ENCODE peak calls at places on chromosomes 4 and X, in five cellular contexts. C is nephron progenitor cell, S is glutamatergic neuron, Q is upper lobe of left lung, D is upper lobe of right lung. Y is an unnamed sample.

GRCh38 chrX:100654256-100654655 is 10.3 kb downstream of the SRPX2 start:
- DNase-seq in C (no peak), S (no peak), Q (no peak), D (no peak), Y (no peak)

GRCh38 chr4:76213415-76214268 is at the start of gene SCARB2:
- DNase-seq in C (peak), S (peak), Q (peak), D (peak), Y (peak)

GRCh38 chr4:1418494-1419285 is 12.4 kb upstream of the NKX1-1 start:
- DNase-seq in C (no peak), S (no peak), Q (peak), D (peak), Y (peak)

GRCh38 chr4:907691-908437 is 24.3 kb downstream of the GAK start:
- DNase-seq in C (no peak), S (no peak), Q (no peak), D (no peak), Y (no peak)

GRCh38 chr4:171281359-171281758 is 531.8 kb upstream of the GALNTL6 start:
- DNase-seq in C (no peak), S (peak), Q (no peak), D (no peak), Y (no peak)

GRCh38 chrX:125202486-125203378 is 116.9 kb upstream of the TEX13C start:
- DNase-seq in C (peak), S (no peak), Q (peak), D (no peak), Y (no peak)

GRCh38 chrX:32842053-32842452 is 369.3 kb downstream of the DMD start:
- DNase-seq in C (no peak), S (no peak), Q (no peak), D (no peak), Y (no peak)

GRCh38 chrX:36961590-36961989 is 46.6 kb upstream of the FAM47C start:
- DNase-seq in C (peak), S (peak), Q (no peak), D (no peak), Y (no peak)

GRCh38 chrX:121308276-121308805 is 260.9 kb downstream of the GLUD2 start:
- DNase-seq in C (peak), S (peak), Q (no peak), D (no peak), Y (no peak)

GRCh38 chr4:81538712-81539432 is 67.2 kb upstream of the RASGEF1B start:
- DNase-seq in C (no peak), S (no peak), Q (no peak), D (no peak), Y (no peak)

GRCh38 chr4:106149026-106149425 is 167.0 kb downstream of the TBCK start:
- DNase-seq in C (no peak), S (no peak), Q (no peak), D (no peak), Y (no peak)

GRCh38 chr4:15888515-15888914 is 50.0 kb downstream of the FGFBP1 start:
- DNase-seq in C (no peak), S (no peak), Q (no peak), D (no peak), Y (no peak)

GRCh38 chrX:115912372-115912897 is 258.1 kb upstream of the AGTR2 start:
- DNase-seq in C (no peak), S (no peak), Q (no peak), D (no peak), Y (no peak)

GRCh38 chr4:5772528-5773270 is 61.7 kb downstream of the EVC start:
- DNase-seq in C (no peak), S (no peak), Q (no peak), D (peak), Y (peak)

GRCh38 chr4:162229670-162230069 is 65.9 kb upstream of the FSTL5 start:
- DNase-seq in C (no peak), S (no peak), Q (no peak), D (no peak), Y (no peak)

GRCh38 chr4:6263541-6264540 is 5.8 kb upstream of the WFS1 start:
- DNase-seq in C (peak), S (no peak), Q (no peak), D (no peak), Y (no peak)

GRCh38 chrX:40171513-40172168 is 73.9 kb upstream of the BCOR start:
- DNase-seq in C (peak), S (peak), Q (no peak), D (peak), Y (no peak)

GRCh38 chrX:19017271-19017670 is 33.4 kb upstream of the PHKA2 start:
- DNase-seq in C (peak), S (peak), Q (no peak), D (no peak), Y (no peak)

GRCh38 chr4:38290360-38290759 is 330.2 kb downstream of the PTTG2 start:
- DNase-seq in C (no peak), S (no peak), Q (no peak), D (no peak), Y (no peak)

GRCh38 chr4:64068096-64068495 is 341.2 kb downstream of the TECRL start:
- DNase-seq in C (no peak), S (no peak), Q (no peak), D (no peak), Y (no peak)

GRCh38 chr4:101833455-101833854 is 42.9 kb downstream of the BANK1 start:
- DNase-seq in C (no peak), S (no peak), Q (no peak), D (no peak), Y (no peak)

GRCh38 chr4:2962099-2962455 is 1.1 kb downstream of the NOP14 start:
- DNase-seq in C (peak), S (no peak), Q (no peak), D (no peak), Y (no peak)
- TF ChIP-seq CTCF in C (no peak), S (no peak), Q (no peak), D (no peak), Y (no peak)

GRCh38 chr4:67861513-67861912 is 22.3 kb downstream of the TMPRSS11D start:
- DNase-seq in C (no peak), S (no peak), Q (no peak), D (no peak), Y (no peak)
- TF ChIP-seq CTCF in C (no peak), S (no peak), Q (no peak), D (no peak), Y (no peak)

GRCh38 chr4:71559957-71560541 is 221.2 kb downstream of the SLC4A4 start:
- DNase-seq in C (no peak), S (no peak), Q (no peak), D (no peak), Y (no peak)

GRCh38 chr4:71568131-71568530 is 215.7 kb downstream of the GC start:
- DNase-seq in C (no peak), S (no peak), Q (no peak), D (no peak), Y (no peak)

GRCh38 chr4:71566856-71567255 is 217.0 kb downstream of the GC start:
- DNase-seq in C (no peak), S (no peak), Q (no peak), D (no peak), Y (no peak)

GRCh38 chr4:71570492-71570891 is 213.4 kb downstream of the GC start:
- DNase-seq in C (no peak), S (no peak), Q (no peak), D (no peak), Y (no peak)

DNA sequence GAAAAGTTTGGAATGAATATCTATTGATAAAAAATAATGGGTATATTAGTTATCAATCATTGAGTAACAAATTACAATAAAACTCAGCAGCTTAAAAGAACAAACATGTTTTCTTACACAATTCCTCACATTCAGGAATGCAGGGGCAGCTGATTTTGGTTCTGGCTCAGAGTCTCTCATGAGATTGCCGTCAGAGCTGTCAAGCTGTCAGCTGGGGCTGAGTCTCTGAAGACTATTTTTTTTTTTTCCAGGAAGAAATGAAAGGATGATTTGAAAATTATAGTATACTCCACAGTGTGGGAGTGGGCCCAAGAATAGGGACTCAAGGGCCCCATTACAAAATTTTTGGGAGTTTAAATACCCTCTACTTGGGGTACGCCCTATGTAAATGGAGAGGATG is 219.1 kb downstream of the GC start:
- DNase-seq in C (no peak), S (no peak), Q (no peak), D (no peak), Y (no peak)
- TF ChIP-seq CTCF in C (no peak), S (no peak), Q (no peak), D (no peak), Y (no peak)

DNA sequence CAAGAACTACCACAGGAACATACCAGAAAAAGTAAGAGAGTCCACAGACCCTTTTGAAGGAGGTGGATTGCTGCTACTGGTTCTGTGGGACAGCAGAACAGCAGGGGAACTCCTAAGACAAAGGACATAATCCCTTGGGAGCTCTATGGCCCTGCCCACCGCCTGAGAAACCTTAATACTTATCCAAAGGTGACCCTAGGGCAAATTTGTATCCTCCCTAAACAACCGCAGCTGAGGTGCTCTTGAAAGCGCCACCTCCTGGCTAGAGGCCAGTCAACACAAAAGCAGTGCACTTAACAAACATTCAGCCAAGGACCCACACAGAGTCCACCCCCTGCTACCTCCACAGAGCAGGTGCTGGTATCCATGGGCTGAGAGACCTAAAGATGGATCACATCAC is 136.8 kb downstream of the ADAM29 start:
- DNase-seq in C (no peak), S (no peak), Q (no peak), D (no peak), Y (no peak)
- TF ChIP-seq CTCF in C (no peak), S (no peak), Q (no peak), D (no peak), Y (no peak)

GRCh38 chrX:16834811-16835210 is 35.4 kb downstream of the RBBP7 start:
- DNase-seq in C (no peak), S (no peak), Q (no peak), D (no peak), Y (no peak)

GRCh38 chrX:16836371-16836770 is 33.8 kb downstream of the RBBP7 start:
- DNase-seq in C (peak), S (peak), Q (peak), D (no peak), Y (no peak)

GRCh38 chrX:16839224-16839851 is 30.8 kb downstream of the RBBP7 start:
- DNase-seq in C (no peak), S (no peak), Q (no peak), D (no peak), Y (no peak)

GRCh38 chrX:16839852-16840460 is 30.2 kb downstream of the RBBP7 start:
- DNase-seq in C (no peak), S (no peak), Q (no peak), D (no peak), Y (no peak)

GRCh38 chrX:16838202-16839066 is 31.7 kb downstream of the RBBP7 start:
- DNase-seq in C (peak), S (no peak), Q (no peak), D (no peak), Y (no peak)
- TF ChIP-seq CTCF in C (no peak), S (no peak), Q (no peak), D (no peak), Y (no peak)

DNA sequence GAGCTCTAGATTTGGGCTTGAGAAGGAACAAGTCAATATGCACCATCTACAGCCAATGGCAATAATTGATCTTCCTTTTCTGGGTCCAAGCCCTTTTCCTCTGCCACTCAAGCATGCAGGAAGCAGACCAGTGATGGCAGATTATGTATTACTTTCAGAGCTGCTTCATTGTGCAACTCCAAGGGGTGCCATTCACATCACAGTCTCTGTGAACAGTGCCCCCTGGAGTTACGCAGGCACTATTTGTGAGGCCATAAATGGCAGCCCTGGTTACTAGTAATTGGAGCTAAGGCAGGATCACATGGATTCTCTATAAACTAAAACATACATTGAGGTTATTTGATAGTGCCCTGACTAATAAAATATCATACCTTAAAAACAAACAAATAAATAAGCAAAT is 313.4 kb upstream of the SLC7A11 start:
- DNase-seq in C (no peak), S (peak), Q (no peak), D (no peak), Y (no peak)
- TF ChIP-seq CTCF in C (no peak), S (peak), Q (no peak), D (no peak), Y (peak)

DNA sequence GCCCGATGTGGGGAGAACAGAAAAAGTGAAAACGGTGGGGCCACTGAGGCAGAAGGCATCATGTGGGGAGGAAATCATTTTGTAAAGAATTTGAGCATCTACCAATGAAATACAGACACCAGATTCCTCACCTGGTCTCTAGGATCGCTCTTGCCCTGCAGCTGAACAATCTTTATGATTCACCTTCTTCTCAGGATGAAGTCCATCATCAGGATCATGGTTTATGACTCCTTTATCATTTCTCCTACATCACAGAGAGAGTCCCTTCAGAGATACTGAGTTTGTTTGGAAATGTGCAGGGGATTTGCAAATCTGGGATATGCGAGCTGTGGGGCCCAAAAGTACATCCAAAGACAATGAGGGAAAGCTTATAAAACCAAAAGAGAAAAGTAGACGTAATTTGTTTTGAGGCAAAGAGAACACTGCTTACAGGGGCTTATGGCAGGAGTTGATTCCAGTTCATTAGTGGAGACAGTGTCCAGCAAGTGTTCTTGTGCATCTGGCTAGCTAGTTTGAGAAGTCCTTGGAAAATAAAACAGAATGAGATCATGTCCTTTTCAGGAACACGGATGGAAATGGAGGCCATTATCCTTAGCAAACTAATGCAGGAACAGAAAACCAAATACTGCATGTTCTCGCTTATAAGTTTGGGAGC is 15.3 kb upstream of the ANXA5 start:
- DNase-seq in C (no peak), S (no peak), Q (no peak), D (no peak), Y (no peak)
- TF ChIP-seq CTCF in C (no peak), S (no peak), Q (no peak), D (no peak), Y (no peak)

DNA sequence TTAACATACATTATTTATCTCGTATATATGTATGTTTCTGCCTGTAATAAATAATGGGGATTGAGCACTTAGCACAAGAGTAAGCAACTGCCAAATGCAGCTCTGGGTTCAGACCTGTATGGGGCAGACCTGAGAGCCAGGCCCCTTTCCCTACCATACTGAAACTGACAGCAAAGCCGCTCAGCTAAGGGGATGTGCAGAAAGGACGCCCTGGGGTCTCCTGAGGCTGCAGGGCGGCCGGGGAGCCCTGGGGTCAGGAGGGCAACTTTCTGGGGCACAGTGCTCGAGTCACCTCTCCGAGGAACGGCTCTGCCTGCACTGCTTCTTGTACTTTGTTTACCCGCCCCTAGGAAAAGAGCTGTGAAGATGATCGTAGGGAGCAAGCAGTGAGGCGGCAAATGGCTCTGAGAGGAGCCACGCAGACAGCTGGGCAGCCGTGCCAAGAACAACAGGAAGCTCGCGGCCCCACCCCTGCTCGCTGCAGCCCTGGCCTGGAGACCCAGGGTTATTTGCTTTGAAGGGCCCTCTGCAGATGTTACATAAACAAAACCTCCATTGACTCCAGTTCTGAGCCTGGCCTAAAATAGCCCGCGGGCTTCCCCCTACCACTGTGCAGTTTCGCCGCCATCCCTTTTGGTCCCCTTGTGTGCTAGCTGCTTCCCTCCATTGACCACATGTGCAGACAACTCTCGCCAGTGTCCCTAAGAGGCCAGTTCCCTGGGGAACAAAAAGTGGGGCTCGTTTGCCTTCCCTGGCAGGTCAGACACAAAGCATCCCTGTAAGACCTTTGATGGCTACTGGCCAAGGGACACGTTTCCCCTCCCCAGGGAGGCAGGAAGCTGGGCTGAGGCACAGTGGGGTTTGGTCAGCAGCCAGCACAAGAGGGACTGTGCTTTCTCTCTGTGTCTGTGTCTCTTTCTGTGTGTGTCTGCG is 111.3 kb upstream of the LNX1 start:
- DNase-seq in C (peak), S (peak), Q (peak), D (peak), Y (peak)
- TF ChIP-seq CTCF in C (no peak), S (no peak), Q (no peak), D (peak), Y (peak)